ENCODE peak calls at places on chromosomes 5 and 9, in ten cellular contexts. One of them, this sample, is unnamed.

GRCh38 chr5:100026601-100027000 is 508.6 kb upstream of the FAM174A start:
- DNase-seq in spleen: no peak
- DNase-seq in small intestine: no peak
- DNase-seq in tibial nerve: no peak
- DNase-seq in H1: no peak
- DNase-seq in lower lobe of right lung: no peak
- DNase-seq in upper lobe of right lung: no peak
- DNase-seq in pancreas: no peak
- DNase-seq in left ventricle myocardium inferior: no peak
- DNase-seq in HepG2: no peak
- DNase-seq in this sample: no peak

GRCh38 chr9:78691531-78691930 is 394.6 kb downstream of the PSAT1 start:
- DNase-seq in upper lobe of right lung: no peak
- DNase-seq in spleen: no peak
- DNase-seq in HepG2: no peak
- DNase-seq in H1: no peak
- DNase-seq in small intestine: no peak
- DNase-seq in tibial nerve: no peak
- DNase-seq in left ventricle myocardium inferior: no peak
- DNase-seq in pancreas: no peak
- DNase-seq in lower lobe of right lung: no peak
- DNase-seq in this sample: no peak

GRCh38 chr9:119802621-119803020 is 433.4 kb upstream of the BRINP1 start:
- DNase-seq in H1: peak; percentile 47
- DNase-seq in upper lobe of right lung: no peak
- DNase-seq in small intestine: no peak
- DNase-seq in lower lobe of right lung: peak; percentile 45
- DNase-seq in spleen: no peak
- DNase-seq in tibial nerve: no peak
- DNase-seq in left ventricle myocardium inferior: peak; percentile 51
- DNase-seq in HepG2: no peak
- DNase-seq in pancreas: no peak
- DNase-seq in this sample: no peak

GRCh38 chr5:78162253-78162862 is 132.1 kb downstream of the AP3B1 start:
- DNase-seq in small intestine: peak; percentile 22
- DNase-seq in H1: no peak
- DNase-seq in HepG2: peak; percentile 13
- DNase-seq in tibial nerve: no peak
- DNase-seq in pancreas: no peak
- DNase-seq in spleen: no peak
- DNase-seq in left ventricle myocardium inferior: no peak
- DNase-seq in upper lobe of right lung: no peak
- DNase-seq in lower lobe of right lung: no peak
- DNase-seq in this sample: no peak

GRCh38 chr9:137150485-137151060 is 11.6 kb downstream of the GRIN1 start:
- DNase-seq in left ventricle myocardium inferior: no peak
- DNase-seq in HepG2: peak; percentile 84
- DNase-seq in upper lobe of right lung: no peak
- DNase-seq in pancreas: peak; percentile 41
- DNase-seq in spleen: no peak
- DNase-seq in small intestine: no peak
- DNase-seq in H1: no peak
- DNase-seq in tibial nerve: no peak
- DNase-seq in lower lobe of right lung: no peak
- DNase-seq in this sample: no peak

GRCh38 chr5:68114641-68115040 is 100.9 kb upstream of the PIK3R1 start:
- DNase-seq in tibial nerve: no peak
- DNase-seq in H1: no peak
- DNase-seq in spleen: no peak
- DNase-seq in HepG2: no peak
- DNase-seq in pancreas: no peak
- DNase-seq in small intestine: no peak
- DNase-seq in left ventricle myocardium inferior: no peak
- DNase-seq in lower lobe of right lung: no peak
- DNase-seq in upper lobe of right lung: no peak
- DNase-seq in this sample: no peak

GRCh38 chr9:76271755-76272154 is 122.5 kb downstream of the RFK start:
- DNase-seq in small intestine: no peak
- DNase-seq in tibial nerve: no peak
- DNase-seq in left ventricle myocardium inferior: no peak
- DNase-seq in pancreas: no peak
- DNase-seq in HepG2: no peak
- DNase-seq in H1: no peak
- DNase-seq in upper lobe of right lung: no peak
- DNase-seq in spleen: no peak
- DNase-seq in lower lobe of right lung: no peak
- DNase-seq in this sample: no peak

GRCh38 chr5:126808619-126809018 is 31.7 kb downstream of the LMNB1 start:
- DNase-seq in left ventricle myocardium inferior: no peak
- DNase-seq in H1: no peak
- DNase-seq in upper lobe of right lung: no peak
- DNase-seq in tibial nerve: no peak
- DNase-seq in spleen: no peak
- DNase-seq in HepG2: peak; percentile 15
- DNase-seq in small intestine: peak; percentile 25
- DNase-seq in lower lobe of right lung: no peak
- DNase-seq in pancreas: no peak
- DNase-seq in this sample: no peak

GRCh38 chr9:133821606-133822438 is 83.7 kb upstream of the SARDH start:
- DNase-seq in lower lobe of right lung: no peak
- DNase-seq in spleen: no peak
- DNase-seq in upper lobe of right lung: no peak
- DNase-seq in pancreas: no peak
- DNase-seq in H1: no peak
- DNase-seq in small intestine: no peak
- DNase-seq in HepG2: no peak
- DNase-seq in tibial nerve: no peak
- DNase-seq in left ventricle myocardium inferior: no peak
- DNase-seq in this sample: no peak

GRCh38 chr5:1002836-1003235 is 5.8 kb upstream of the NKD2 start:
- DNase-seq in pancreas: no peak
- DNase-seq in left ventricle myocardium inferior: peak; percentile 17
- DNase-seq in small intestine: no peak
- DNase-seq in upper lobe of right lung: no peak
- DNase-seq in H1: peak; percentile 36
- DNase-seq in HepG2: no peak
- DNase-seq in tibial nerve: no peak
- DNase-seq in lower lobe of right lung: peak; percentile 17
- DNase-seq in spleen: peak; percentile 62
- DNase-seq in this sample: no peak

GRCh38 chr5:60903356-60903755 is 41.5 kb downstream of the ERCC8 start:
- DNase-seq in tibial nerve: no peak
- DNase-seq in HepG2: no peak
- DNase-seq in small intestine: no peak
- DNase-seq in upper lobe of right lung: no peak
- DNase-seq in lower lobe of right lung: no peak
- DNase-seq in left ventricle myocardium inferior: no peak
- DNase-seq in H1: no peak
- DNase-seq in pancreas: no peak
- DNase-seq in spleen: no peak
- DNase-seq in this sample: no peak

GRCh38 chr5:82312373-82312856 is 34.3 kb upstream of the RPS23 start:
- DNase-seq in H1: peak; percentile 82
- DNase-seq in tibial nerve: peak; percentile 82
- DNase-seq in pancreas: no peak
- DNase-seq in small intestine: peak; percentile 48
- DNase-seq in HepG2: peak; percentile 50
- DNase-seq in spleen: no peak
- DNase-seq in lower lobe of right lung: no peak
- DNase-seq in left ventricle myocardium inferior: peak; percentile 59
- DNase-seq in upper lobe of right lung: no peak
- DNase-seq in this sample: peak; percentile 3

GRCh38 chr5:179803651-179804598 is 2.7 kb downstream of the MGAT4B start:
- DNase-seq in spleen: peak; percentile 81
- DNase-seq in small intestine: peak; percentile 36
- DNase-seq in H1: peak; percentile 44
- DNase-seq in upper lobe of right lung: peak; percentile 72
- DNase-seq in lower lobe of right lung: peak; percentile 59
- DNase-seq in pancreas: peak; percentile 10
- DNase-seq in HepG2: peak; percentile 44
- DNase-seq in tibial nerve: no peak
- DNase-seq in left ventricle myocardium inferior: no peak
- DNase-seq in this sample: no peak

GRCh38 chr5:43192558-43193170 is 639 bp downstream of the NIM1K start:
- DNase-seq in upper lobe of right lung: peak; percentile 68
- DNase-seq in left ventricle myocardium inferior: no peak
- DNase-seq in pancreas: peak; percentile 5
- DNase-seq in HepG2: no peak
- DNase-seq in spleen: peak; percentile 78
- DNase-seq in H1: peak; percentile 49
- DNase-seq in small intestine: no peak
- DNase-seq in lower lobe of right lung: peak; percentile 55
- DNase-seq in tibial nerve: peak; percentile 6
- DNase-seq in this sample: peak; percentile 29

GRCh38 chr9:127595606-127596005 is 16.5 kb upstream of the STXBP1 start:
- DNase-seq in upper lobe of right lung: no peak
- DNase-seq in spleen: no peak
- DNase-seq in pancreas: no peak
- DNase-seq in HepG2: no peak
- DNase-seq in lower lobe of right lung: no peak
- DNase-seq in tibial nerve: no peak
- DNase-seq in left ventricle myocardium inferior: no peak
- DNase-seq in H1: no peak
- DNase-seq in small intestine: no peak
- DNase-seq in this sample: no peak

GRCh38 chr5:92599217-92599810 is 981.7 kb downstream of the NR2F1-AS1 start:
- DNase-seq in lower lobe of right lung: no peak
- DNase-seq in spleen: no peak
- DNase-seq in HepG2: no peak
- DNase-seq in pancreas: no peak
- DNase-seq in left ventricle myocardium inferior: no peak
- DNase-seq in tibial nerve: no peak
- DNase-seq in H1: no peak
- DNase-seq in upper lobe of right lung: no peak
- DNase-seq in small intestine: no peak
- DNase-seq in this sample: no peak

GRCh38 chr9:37163299-37163698 is 42.9 kb downstream of the ZCCHC7 start:
- DNase-seq in spleen: no peak
- DNase-seq in small intestine: no peak
- DNase-seq in left ventricle myocardium inferior: no peak
- DNase-seq in upper lobe of right lung: no peak
- DNase-seq in H1: no peak
- DNase-seq in lower lobe of right lung: no peak
- DNase-seq in pancreas: no peak
- DNase-seq in HepG2: no peak
- DNase-seq in tibial nerve: no peak
- DNase-seq in this sample: no peak

GRCh38 chr9:75907329-75907728 is 16.9 kb downstream of the PCSK5 start:
- DNase-seq in pancreas: no peak
- DNase-seq in tibial nerve: no peak
- DNase-seq in upper lobe of right lung: no peak
- DNase-seq in small intestine: peak; percentile 96
- DNase-seq in spleen: no peak
- DNase-seq in left ventricle myocardium inferior: no peak
- DNase-seq in lower lobe of right lung: no peak
- DNase-seq in H1: no peak
- DNase-seq in HepG2: peak; percentile 35
- DNase-seq in this sample: no peak

GRCh38 chr5:28666075-28666474 is 1627.7 kb upstream of the CDH9 start:
- DNase-seq in pancreas: no peak
- DNase-seq in H1: no peak
- DNase-seq in tibial nerve: no peak
- DNase-seq in left ventricle myocardium inferior: no peak
- DNase-seq in small intestine: no peak
- DNase-seq in spleen: no peak
- DNase-seq in upper lobe of right lung: no peak
- DNase-seq in HepG2: no peak
- DNase-seq in lower lobe of right lung: no peak
- DNase-seq in this sample: no peak
- H3K9me3 ChIP-seq in pancreas: no peaks in the 10 kb centered on the region
- H3K9me3 ChIP-seq in H1: peaks cover 34% of the 10 kb centered on the region
- H3K9me3 ChIP-seq in tibial nerve: no peaks in the 10 kb centered on the region
- H3K9me3 ChIP-seq in left ventricle myocardium inferior: peaks cover 27% of the 10 kb centered on the region
- H3K9me3 ChIP-seq in small intestine: no peaks in the 10 kb centered on the region
- H3K9me3 ChIP-seq in spleen: peaks cover 47% of the 10 kb centered on the region
- H3K9me3 ChIP-seq in upper lobe of right lung: no peaks in the 10 kb centered on the region
- H3K9me3 ChIP-seq in HepG2: peaks cover 83% of the 10 kb centered on the region
- H3K9me3 ChIP-seq in lower lobe of right lung: no peaks in the 10 kb centered on the region
- H3K9me3 ChIP-seq in this sample: no peaks in the 10 kb centered on the region

DNA sequence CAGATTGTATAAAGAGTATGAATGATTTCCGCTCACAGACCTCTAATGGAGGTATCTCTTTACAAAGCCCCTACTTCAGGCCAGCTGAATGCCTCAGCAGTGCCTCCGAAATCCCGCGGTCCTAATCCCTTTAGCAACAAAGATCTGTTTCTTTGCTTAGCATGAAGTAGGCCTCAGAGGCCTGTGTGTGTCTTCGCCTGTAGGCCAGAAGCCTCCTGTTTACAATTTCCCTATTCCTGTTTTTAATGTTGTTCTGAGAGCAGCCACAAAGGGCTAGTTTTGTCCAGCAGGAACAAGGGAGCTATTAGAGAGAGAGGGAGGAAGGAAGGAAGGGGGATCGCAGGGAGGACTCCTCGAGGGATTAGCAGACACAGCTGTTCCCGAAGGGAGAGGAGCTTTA is 166.4 kb upstream of the SPRY4 start:
- DNase-seq in left ventricle myocardium inferior: no peak
- DNase-seq in H1: no peak
- DNase-seq in small intestine: no peak
- DNase-seq in tibial nerve: no peak
- DNase-seq in upper lobe of right lung: no peak
- DNase-seq in pancreas: no peak
- DNase-seq in spleen: no peak
- DNase-seq in lower lobe of right lung: no peak
- DNase-seq in HepG2: no peak
- DNase-seq in this sample: no peak
- H3K27ac ChIP-seq in left ventricle myocardium inferior: peak overlapping the region; percentile 76
- H3K27ac ChIP-seq in H1: no peak overlapping the region
- H3K27ac ChIP-seq in small intestine: peak overlapping the region; percentile 14
- H3K27ac ChIP-seq in tibial nerve: peak overlapping the region; percentile 41
- H3K27ac ChIP-seq in upper lobe of right lung: no peak overlapping the region
- H3K27ac ChIP-seq in pancreas: no peak overlapping the region
- H3K27ac ChIP-seq in spleen: no peak overlapping the region
- H3K27ac ChIP-seq in lower lobe of right lung: peak overlapping the region; percentile 20
- H3K27ac ChIP-seq in HepG2: no peak overlapping the region
- H3K27ac ChIP-seq in this sample: no peak overlapping the region

DNA sequence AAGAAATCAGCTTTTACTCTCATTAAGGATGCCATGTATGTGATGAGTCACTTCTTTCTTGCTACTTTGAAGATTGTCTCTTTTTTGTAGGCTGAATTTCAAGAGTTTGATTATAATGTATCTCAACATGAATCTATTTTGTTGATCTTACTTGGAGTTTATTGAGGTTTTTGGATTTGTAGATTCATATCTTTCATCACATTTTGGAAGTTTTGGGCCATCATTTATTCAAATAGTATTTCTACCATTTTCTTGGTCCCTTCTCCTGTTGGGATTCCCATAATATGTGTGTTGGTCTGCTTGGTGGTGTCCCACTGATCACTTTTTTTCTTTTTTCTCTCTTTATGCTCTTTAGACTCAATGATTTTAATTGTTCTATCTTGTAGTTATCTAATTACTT is 116.3 kb downstream of the CNTLN start:
- DNase-seq in HepG2: no peak
- DNase-seq in small intestine: no peak
- DNase-seq in left ventricle myocardium inferior: no peak
- DNase-seq in spleen: no peak
- DNase-seq in lower lobe of right lung: no peak
- DNase-seq in pancreas: no peak
- DNase-seq in H1: no peak
- DNase-seq in tibial nerve: no peak
- DNase-seq in upper lobe of right lung: no peak
- DNase-seq in this sample: no peak
- H3K9me3 ChIP-seq in HepG2: peaks cover 75% of the 10 kb centered on the region
- H3K9me3 ChIP-seq in small intestine: no peaks in the 10 kb centered on the region
- H3K9me3 ChIP-seq in left ventricle myocardium inferior: peaks cover 75% of the 10 kb centered on the region
- H3K9me3 ChIP-seq in spleen: peaks cover 90% of the 10 kb centered on the region
- H3K9me3 ChIP-seq in lower lobe of right lung: peaks cover 60% of the 10 kb centered on the region
- H3K9me3 ChIP-seq in pancreas: peaks cover 5% of the 10 kb centered on the region
- H3K9me3 ChIP-seq in H1: peaks cover 4% of the 10 kb centered on the region
- H3K9me3 ChIP-seq in tibial nerve: peaks cover 2% of the 10 kb centered on the region
- H3K9me3 ChIP-seq in upper lobe of right lung: peaks cover 58% of the 10 kb centered on the region
- H3K9me3 ChIP-seq in this sample: no peaks in the 10 kb centered on the region

GRCh38 chr5:95759634-95760033 is 28.5 kb downstream of the RHOBTB3 start:
- DNase-seq in small intestine: peak; percentile 46
- DNase-seq in upper lobe of right lung: no peak
- DNase-seq in pancreas: no peak
- DNase-seq in HepG2: peak; percentile 95
- DNase-seq in spleen: no peak
- DNase-seq in H1: no peak
- DNase-seq in lower lobe of right lung: no peak
- DNase-seq in tibial nerve: no peak
- DNase-seq in left ventricle myocardium inferior: no peak
- DNase-seq in this sample: no peak
- H3K27ac ChIP-seq in small intestine: peak overlapping the region; percentile 22
- H3K27ac ChIP-seq in upper lobe of right lung: peak overlapping the region; percentile 38
- H3K27ac ChIP-seq in pancreas: peak overlapping the region; percentile 78
- H3K27ac ChIP-seq in HepG2: peak overlapping the region; percentile 67
- H3K27ac ChIP-seq in spleen: peak overlapping the region; percentile 82
- H3K27ac ChIP-seq in H1: no peak overlapping the region
- H3K27ac ChIP-seq in lower lobe of right lung: peak overlapping the region; percentile 64
- H3K27ac ChIP-seq in tibial nerve: peak overlapping the region; percentile 40
- H3K27ac ChIP-seq in left ventricle myocardium inferior: peak overlapping the region; percentile 21
- H3K27ac ChIP-seq in this sample: no peak overlapping the region